ENCODE peak calls at places on chromosome 14, in nine cellular contexts. E, B, F, D, Z, W, P, R and N are unnamed samples.

GRCh38 chr14:30798961-30799360 is 75.4 kb upstream of the COCH start:
- DNase-seq in E (no peak), B (no peak), F (no peak), D (no peak), Z (no peak), W (no peak), P (no peak), R (no peak), N (no peak)

GRCh38 chr14:74133833-74134481 is 49.2 kb downstream of the LIN52 start:
- DNase-seq in E (no peak), B (no peak), F (no peak), D (no peak), Z (no peak), W (no peak), P (no peak), R (no peak), N (no peak)

GRCh38 chr14:69703047-69704046 is 63.6 kb upstream of the SRSF5 start:
- DNase-seq in E (no peak), B (no peak), F (no peak), D (no peak), Z (no peak), W (no peak), P (no peak), R (no peak), N (no peak)

GRCh38 chr14:92280554-92281262 is 42.3 kb upstream of the SLC24A4 start:
- DNase-seq in E (no peak), B (no peak), F (no peak), D (no peak), Z (no peak), W (no peak), P (no peak), R (no peak), N (no peak)

GRCh38 chr14:66507181-66507721 is 696 bp upstream of the GPHN start:
- DNase-seq in E (no peak), B (no peak), F (no peak), D (no peak), Z (no peak), W (no peak), P (no peak), R (no peak), N (no peak)

GRCh38 chr14:38623661-38624060 is 367.8 kb upstream of the CLEC14A start:
- DNase-seq in E (no peak), B (no peak), F (no peak), D (no peak), Z (no peak), W (no peak), P (no peak), R (no peak), N (no peak)

GRCh38 chr14:35365130-35366047 is 39.2 kb downstream of the NFKBIA start:
- DNase-seq in E (no peak), B (no peak), F (no peak), D (no peak), Z (no peak), W (peak), P (no peak), R (peak), N (no peak)

GRCh38 chr14:20429801-20430669 is 5.9 kb downstream of the KLHL33 start:
- DNase-seq in E (no peak), B (no peak), F (no peak), D (no peak), Z (no peak), W (no peak), P (no peak), R (peak), N (no peak)

GRCh38 chr14:28751467-28752058 is 15.0 kb upstream of the FOXG1 start:
- DNase-seq in E (no peak), B (peak), F (no peak), D (peak), Z (peak), W (peak), P (no peak), R (no peak), N (peak)

GRCh38 chr14:67359319-67359774 is 257 bp downstream of the ATP6V1D start:
- DNase-seq in E (no peak), B (peak), F (peak), D (no peak), Z (no peak), W (no peak), P (no peak), R (peak), N (no peak)

GRCh38 chr14:84477996-84478395 is 1051.9 kb upstream of the FLRT2 start:
- DNase-seq in E (no peak), B (no peak), F (no peak), D (no peak), Z (no peak), W (no peak), P (no peak), R (no peak), N (no peak)

GRCh38 chr14:93023802-93024434 is 91.8 kb downstream of the ITPK1 start:
- DNase-seq in E (no peak), B (no peak), F (no peak), D (no peak), Z (no peak), W (no peak), P (no peak), R (no peak), N (no peak)

GRCh38 chr14:104598461-104599273 is 5.9 kb downstream of the TMEM179 start:
- DNase-seq in E (no peak), B (no peak), F (no peak), D (peak), Z (no peak), W (no peak), P (no peak), R (no peak), N (no peak)

GRCh38 chr14:99169776-99170356 is 102.1 kb downstream of the BCL11B start:
- DNase-seq in E (no peak), B (no peak), F (no peak), D (no peak), Z (peak), W (no peak), P (no peak), R (no peak), N (no peak)

GRCh38 chr14:71142375-71143038 is 235.2 kb downstream of the PCNX1 start:
- DNase-seq in E (no peak), B (no peak), F (peak), D (no peak), Z (no peak), W (no peak), P (no peak), R (no peak), N (no peak)

GRCh38 chr14:72836085-72836484 is 57.8 kb downstream of the DPF3 start:
- DNase-seq in E (no peak), B (no peak), F (no peak), D (no peak), Z (no peak), W (no peak), P (no peak), R (no peak), N (no peak)

GRCh38 chr14:68727315-68728078 is 65.4 kb downstream of the ZFP36L1 start:
- DNase-seq in E (no peak), B (no peak), F (no peak), D (no peak), Z (no peak), W (no peak), P (no peak), R (no peak), N (no peak)

GRCh38 chr14:89165189-89165809 is 251.7 kb downstream of the FOXN3 start:
- DNase-seq in E (no peak), B (no peak), F (no peak), D (no peak), Z (no peak), W (no peak), P (no peak), R (no peak), N (no peak)

GRCh38 chr14:53946404-53947400 is 9.9 kb downstream of the BMP4 start:
- DNase-seq in E (no peak), B (peak), F (no peak), D (peak), Z (peak), W (no peak), P (peak), R (no peak), N (no peak)

GRCh38 chr14:44352212-44352611 is 154.9 kb downstream of the FSCB start:
- DNase-seq in E (no peak), B (no peak), F (no peak), D (no peak), Z (no peak), W (no peak), P (no peak), R (no peak), N (no peak)

GRCh38 chr14:61337893-61338292 is 16.5 kb downstream of the PRKCH start:
- DNase-seq in E (peak), B (no peak), F (no peak), D (no peak), Z (no peak), W (no peak), P (no peak), R (no peak), N (no peak)

GRCh38 chr14:32761381-32761968 is 177.2 kb upstream of the NPAS3 start:
- DNase-seq in E (no peak), B (no peak), F (peak), D (no peak), Z (no peak), W (no peak), P (no peak), R (no peak), N (no peak)

GRCh38 chr14:52329678-52330376 is 15.7 kb downstream of the PTGER2 start:
- DNase-seq in E (no peak), B (no peak), F (no peak), D (no peak), Z (no peak), W (no peak), P (no peak), R (no peak), N (no peak)

GRCh38 chr14:34693228-34693939 is 21.0 kb downstream of the CFL2 start:
- DNase-seq in E (peak), B (no peak), F (no peak), D (peak), Z (peak), W (no peak), P (no peak), R (peak), N (no peak)

GRCh38 chr14:73047808-73048207 is 10.5 kb upstream of the RBM25 start:
- DNase-seq in E (no peak), B (no peak), F (no peak), D (no peak), Z (no peak), W (no peak), P (no peak), R (no peak), N (no peak)

GRCh38 chr14:32727827-32728226 is 210.9 kb upstream of the NPAS3 start:
- DNase-seq in E (no peak), B (no peak), F (no peak), D (no peak), Z (no peak), W (no peak), P (no peak), R (no peak), N (peak)

GRCh38 chr14:71322660-71323250 is 415.5 kb downstream of the PCNX1 start:
- DNase-seq in E (no peak), B (no peak), F (peak), D (no peak), Z (no peak), W (peak), P (no peak), R (no peak), N (no peak)

GRCh38 chr14:106530423-106531107 is 1004.2 kb downstream of the TMEM121 start:
- DNase-seq in E (peak), B (no peak), F (no peak), D (no peak), Z (no peak), W (peak), P (no peak), R (no peak), N (no peak)
- TF ChIP-seq CTCF in E (peak), B (no peak), F (no peak), D (no peak), Z (peak), W (peak), P (no peak), R (no peak), N (no peak)

DNA sequence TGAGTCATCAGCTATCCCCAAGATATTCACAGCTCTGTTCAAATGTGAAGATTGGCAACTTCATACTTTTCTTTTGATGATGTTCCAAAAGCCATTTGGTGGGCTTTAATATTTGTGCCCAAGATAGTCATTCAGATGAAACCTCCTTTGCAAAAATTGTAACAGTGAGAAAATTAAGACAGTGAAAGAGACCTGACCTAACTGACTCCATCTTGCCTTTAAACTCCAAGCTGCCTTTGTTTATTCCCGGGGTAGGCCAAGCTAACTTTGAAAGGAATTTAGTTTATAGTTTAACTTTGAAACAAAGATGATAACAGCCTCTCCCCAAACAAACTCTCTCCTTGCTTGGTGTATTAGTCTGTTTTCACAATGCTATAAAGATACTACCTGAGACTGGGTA is 221.1 kb downstream of the KTN1 start:
- DNase-seq in E (no peak), B (no peak), F (no peak), D (no peak), Z (no peak), W (no peak), P (no peak), R (no peak), N (no peak)
- TF ChIP-seq CTCF in E (no peak), B (no peak), F (no peak), D (no peak), Z (no peak), W (no peak), P (no peak), R (no peak), N (no peak)

GRCh38 chr14:94707494-94707893 is 62.4 kb downstream of the GSC start:
- DNase-seq in E (no peak), B (no peak), F (no peak), D (no peak), Z (peak), W (no peak), P (no peak), R (no peak), N (no peak)
- TF ChIP-seq CTCF in E (no peak), B (peak), F (no peak), D (no peak), Z (peak), W (no peak), P (no peak), R (no peak), N (no peak)

DNA sequence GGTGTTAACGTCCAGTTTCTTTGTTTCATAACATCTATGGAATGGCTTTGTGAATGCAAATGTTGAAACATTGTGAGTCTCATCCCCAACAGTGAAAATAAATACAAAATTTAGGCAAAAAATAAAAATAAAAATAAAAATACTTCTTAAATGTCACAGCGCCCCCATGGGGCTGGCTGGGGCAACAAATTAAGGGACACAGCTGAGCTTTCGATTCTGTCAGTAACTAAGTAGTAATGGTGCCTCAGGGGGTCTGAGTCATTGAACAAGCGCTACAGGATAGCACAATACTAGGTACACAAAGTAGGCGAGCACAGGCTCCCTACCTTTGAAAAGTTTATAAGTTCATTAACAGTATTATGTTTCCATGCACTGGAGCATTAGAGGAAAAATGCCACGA is 667.3 kb downstream of the DIO2 start:
- DNase-seq in E (no peak), B (no peak), F (no peak), D (peak), Z (peak), W (no peak), P (no peak), R (no peak), N (no peak)
- TF ChIP-seq CTCF in E (no peak), B (peak), F (no peak), D (peak), Z (peak), W (no peak), P (peak), R (no peak), N (peak)